ENCODE peak calls at places on chromosome 15, in four cellular contexts. U is prostate gland, B is stomach, V is spleen. Z is an unnamed sample. For H3K36me3, the result is how much of the 10 kb centered on the place peaks cover.

GRCh38 chr15:58066042-58066867 is 744 bp upstream of the ALDH1A2 start:
- DNase-seq in U (peak), B (peak), V (peak), Z (peak)

GRCh38 chr15:82178061-82178460 is 84.5 kb downstream of the EFL1 start:
- DNase-seq in U (no peak), B (no peak), V (no peak), Z (no peak)

GRCh38 chr15:57542505-57542817 is 49.2 kb upstream of the MYZAP start:
- DNase-seq in U (no peak), B (no peak), V (no peak), Z (no peak)

GRCh38 chr15:27589260-27589659 is 509.9 kb downstream of the OCA2 start:
- DNase-seq in U (no peak), B (no peak), V (no peak), Z (no peak)

GRCh38 chr15:40721716-40722115 is 26.7 kb downstream of the RAD51 start:
- DNase-seq in U (no peak), B (no peak), V (no peak), Z (no peak)

GRCh38 chr15:34610388-34610787 is 26.9 kb upstream of the GOLGA8B start:
- DNase-seq in U (no peak), B (no peak), V (no peak), Z (no peak)

GRCh38 chr15:41927516-41927915 is 33.7 kb upstream of the SPTBN5 start:
- DNase-seq in U (no peak), B (no peak), V (no peak), Z (no peak)

GRCh38 chr15:80694624-80695098 is 449 bp upstream of the ABHD17C start:
- DNase-seq in U (no peak), B (no peak), V (peak), Z (peak)

GRCh38 chr15:64527263-64527984 is 67.0 kb downstream of the ZNF609 start:
- DNase-seq in U (no peak), B (no peak), V (no peak), Z (no peak)

GRCh38 chr15:70535071-70535954 is 228.0 kb downstream of the UACA start:
- DNase-seq in U (no peak), B (no peak), V (peak), Z (peak)

GRCh38 chr15:71775857-71776256 is 34.5 kb upstream of the NR2E3 start:
- DNase-seq in U (no peak), B (no peak), V (no peak), Z (no peak)

GRCh38 chr15:64443747-64444621 is 16.4 kb upstream of the ZNF609 start:
- DNase-seq in U (peak), B (no peak), V (no peak), Z (no peak)

GRCh38 chr15:49060710-49061483 is 14.7 kb upstream of the SECISBP2L start:
- DNase-seq in U (no peak), B (no peak), V (no peak), Z (no peak)

GRCh38 chr15:28984421-28985375 is 98.9 kb downstream of the APBA2 start:
- DNase-seq in U (no peak), B (no peak), V (no peak), Z (no peak)

GRCh38 chr15:71639531-71639930 is 170.8 kb upstream of the NR2E3 start:
- DNase-seq in U (no peak), B (no peak), V (no peak), Z (no peak)

GRCh38 chr15:62886431-62887071 is 156.0 kb upstream of the TPM1 start:
- DNase-seq in U (no peak), B (no peak), V (no peak), Z (no peak)

GRCh38 chr15:64110945-64111678 is 15.3 kb downstream of the SNX1 start:
- DNase-seq in U (no peak), B (no peak), V (no peak), Z (no peak)

GRCh38 chr15:87736921-87737389 is 519.6 kb downstream of the NTRK3 start:
- DNase-seq in U (no peak), B (no peak), V (no peak), Z (no peak)

GRCh38 chr15:73942751-73943270 is 16.5 kb downstream of the LOXL1 start:
- DNase-seq in U (no peak), B (no peak), V (peak), Z (no peak)

GRCh38 chr15:74541494-74542191 is 623 bp downstream of the ARID3B start:
- DNase-seq in U (peak), B (peak), V (no peak), Z (peak)

GRCh38 chr15:79985571-79985970 is 14.6 kb upstream of the BCL2A1 start:
- DNase-seq in U (no peak), B (no peak), V (no peak), Z (no peak)

GRCh38 chr15:80501453-80501852 is 97.3 kb downstream of the ARNT2 start:
- DNase-seq in U (no peak), B (no peak), V (no peak), Z (no peak)

GRCh38 chr15:87672309-87672897 is 584.1 kb downstream of the NTRK3 start:
- DNase-seq in U (no peak), B (no peak), V (no peak), Z (no peak)

GRCh38 chr15:62505761-62506160 is 340.7 kb upstream of the C2CD4B start:
- DNase-seq in U (no peak), B (no peak), V (no peak), Z (no peak)

GRCh38 chr15:81256916-81257315 is 60.2 kb downstream of the IL16 start:
- DNase-seq in U (no peak), B (no peak), V (no peak), Z (no peak)

GRCh38 chr15:99103279-99103678 is 1.6 kb upstream of the SYNM start:
- DNase-seq in U (no peak), B (no peak), V (peak), Z (no peak)

GRCh38 chr15:87661481-87661880 is 595.1 kb downstream of the NTRK3 start:
- DNase-seq in U (no peak), B (no peak), V (no peak), Z (no peak)

GRCh38 chr15:34650177-34650576 is 66.7 kb upstream of the GOLGA8B start:
- DNase-seq in U (no peak), B (no peak), V (no peak), Z (no peak)

GRCh38 chr15:65512189-65512588 is 5.3 kb downstream of the DPP8 start:
- DNase-seq in U (no peak), B (no peak), V (no peak), Z (no peak)

GRCh38 chr15:73305331-73306211 is 63.2 kb downstream of the HCN4 start:
- DNase-seq in U (peak), B (no peak), V (no peak), Z (peak)

GRCh38 chr15:78740904-78741274 is 70.4 kb downstream of the ADAMTS7 start:
- DNase-seq in U (no peak), B (peak), V (no peak), Z (no peak)

GRCh38 chr15:85024003-85024402 is 42.3 kb downstream of the PDE8A start:
- DNase-seq in U (no peak), B (no peak), V (no peak), Z (no peak)

GRCh38 chr15:61146643-61147230 is 82.4 kb downstream of the RORA start:
- DNase-seq in U (no peak), B (no peak), V (no peak), Z (no peak)

GRCh38 chr15:56202737-56203136 is 40.9 kb downstream of the RFX7 start:
- DNase-seq in U (no peak), B (no peak), V (no peak), Z (no peak)

GRCh38 chr15:47340576-47340920 is 376.8 kb upstream of the SEMA6D start:
- DNase-seq in U (no peak), B (no peak), V (no peak), Z (no peak)

GRCh38 chr15:27042646-27043045 is 71.7 kb downstream of the GABRG3 start:
- DNase-seq in U (no peak), B (no peak), V (no peak), Z (no peak)

GRCh38 chr15:28913171-28913765 is 27.5 kb downstream of the APBA2 start:
- DNase-seq in U (no peak), B (no peak), V (peak), Z (no peak)

GRCh38 chr15:79171320-79172031 is 80.9 kb upstream of the RASGRF1 start:
- DNase-seq in U (no peak), B (no peak), V (no peak), Z (no peak)

GRCh38 chr15:40796508-40796907 is 10.4 kb upstream of the ZFYVE19 start:
- DNase-seq in U (no peak), B (no peak), V (no peak), Z (no peak)

GRCh38 chr15:90953947-90954711 is 555 bp upstream of the RCCD1 start:
- DNase-seq in U (no peak), B (no peak), V (no peak), Z (no peak)

GRCh38 chr15:90956551-90957104 is 1.9 kb downstream of the RCCD1 start:
- DNase-seq in U (peak), B (peak), V (peak), Z (peak)

GRCh38 chr15:90952901-90953677 is 1.6 kb upstream of the RCCD1 start:
- DNase-seq in U (no peak), B (no peak), V (no peak), Z (no peak)

GRCh38 chr15:90955911-90956310 is 1.2 kb downstream of the RCCD1 start:
- DNase-seq in U (no peak), B (peak), V (no peak), Z (peak)

GRCh38 chr15:90954712-90955671 is at the start of gene RCCD1:
- DNase-seq in U (peak), B (peak), V (peak), Z (peak)
- H3K36me3 ChIP-seq in U (under half), B (under half), V (under half), Z (under half)

GRCh38 chr15:68636256-68636655 is 57.5 kb downstream of the CORO2B start:
- DNase-seq in U (no peak), B (no peak), V (peak), Z (no peak)
- TF ChIP-seq POLR2AphosphoS5 in U (no peak), B (no peak), V (no peak), Z (no peak)

DNA sequence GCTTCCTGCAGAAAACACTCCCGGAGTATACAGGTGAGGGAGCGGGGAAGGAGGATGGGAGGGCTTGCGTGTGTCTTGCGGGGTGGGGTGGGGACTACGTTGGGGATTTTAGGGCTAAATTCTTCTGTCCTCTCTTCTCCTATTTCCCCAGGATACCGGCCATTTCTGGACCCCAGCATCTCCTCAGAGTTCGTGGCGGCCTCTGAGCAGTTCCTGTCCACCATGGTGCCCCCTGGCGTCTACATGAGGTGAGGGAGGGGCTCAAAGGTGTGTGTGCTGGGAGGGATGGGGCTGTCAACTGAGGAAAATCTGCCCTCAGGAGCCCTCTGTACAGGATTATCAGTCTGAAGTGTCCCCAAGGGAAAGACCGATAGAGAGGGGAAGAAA is 6.6 kb downstream of the DUOX1 start:
- DNase-seq in U (no peak), B (no peak), V (peak), Z (no peak)
- TF ChIP-seq CTCF in U (no peak), B (no peak), V (no peak), Z (no peak)

GRCh38 chr15:43190178-43190577 is 5.0 kb downstream of the CCNDBP1 start:
- DNase-seq in U (peak), B (peak), V (no peak), Z (no peak)
- H3K36me3 ChIP-seq in U (under half), B (half or more), V (half or more), Z (under half)

GRCh38 chr15:76994971-76995945 is at the start of gene PSTPIP1:
- DNase-seq in U (no peak), B (peak), V (peak), Z (peak)
- TF ChIP-seq POLR2AphosphoS5 in U (no peak), B (no peak), V (peak), Z (peak)

GRCh38 chr15:92683511-92683834 is 27.9 kb upstream of the FAM174B start:
- DNase-seq in U (peak), B (peak), V (no peak), Z (peak)
- TF ChIP-seq CTCF in U (peak), B (peak), V (no peak), Z (peak)

DNA sequence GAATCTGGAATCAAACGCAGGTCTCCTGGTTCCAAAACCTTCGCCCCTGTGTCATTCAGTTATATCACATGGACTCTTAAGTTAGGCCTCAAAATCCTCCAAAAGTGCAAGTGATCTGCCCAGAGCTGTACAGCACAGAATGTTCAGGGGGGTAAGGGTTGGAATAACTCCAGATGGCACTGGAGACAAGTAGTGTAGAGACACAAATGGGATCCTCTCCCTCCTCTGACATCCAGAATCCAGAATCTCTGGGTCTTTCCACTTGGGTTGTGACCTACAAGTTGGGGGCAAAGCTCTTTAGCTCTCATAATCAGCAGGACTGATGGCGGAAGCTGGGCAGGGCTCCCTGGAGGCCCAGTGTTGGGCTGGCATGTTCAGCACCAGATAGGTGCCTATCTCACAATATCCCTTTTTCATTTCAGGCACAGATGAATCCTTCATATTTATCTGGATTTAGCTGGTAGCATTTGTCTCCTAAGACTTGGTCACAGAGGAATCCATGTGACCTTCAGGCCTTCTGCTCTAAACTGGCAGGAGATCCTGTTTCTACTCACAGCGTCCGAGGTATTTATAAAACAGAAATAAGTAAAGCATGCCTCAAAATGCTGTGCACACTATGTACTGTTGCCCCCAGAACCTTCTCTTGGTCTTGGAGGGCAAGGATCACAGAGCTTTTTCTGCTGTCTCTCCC is 15.4 kb downstream of the ABHD2 start:
- DNase-seq in U (no peak), B (no peak), V (no peak), Z (no peak)
- H3K36me3 ChIP-seq in U (under half), B (under half), V (under half), Z (under half)

GRCh38 chr15:68205558-68205944 is 419 bp upstream of the CALML4 start:
- DNase-seq in U (no peak), B (no peak), V (no peak), Z (no peak)

GRCh38 chr15:68204361-68204760 is 771 bp downstream of the CALML4 start:
- DNase-seq in U (no peak), B (peak), V (no peak), Z (no peak)

GRCh38 chr15:68204776-68205557 is at the start of gene CALML4:
- DNase-seq in U (peak), B (peak), V (no peak), Z (peak)

GRCh38 chr15:68203486-68203885 is 1.6 kb downstream of the CALML4 start:
- DNase-seq in U (no peak), B (peak), V (no peak), Z (no peak)

DNA sequence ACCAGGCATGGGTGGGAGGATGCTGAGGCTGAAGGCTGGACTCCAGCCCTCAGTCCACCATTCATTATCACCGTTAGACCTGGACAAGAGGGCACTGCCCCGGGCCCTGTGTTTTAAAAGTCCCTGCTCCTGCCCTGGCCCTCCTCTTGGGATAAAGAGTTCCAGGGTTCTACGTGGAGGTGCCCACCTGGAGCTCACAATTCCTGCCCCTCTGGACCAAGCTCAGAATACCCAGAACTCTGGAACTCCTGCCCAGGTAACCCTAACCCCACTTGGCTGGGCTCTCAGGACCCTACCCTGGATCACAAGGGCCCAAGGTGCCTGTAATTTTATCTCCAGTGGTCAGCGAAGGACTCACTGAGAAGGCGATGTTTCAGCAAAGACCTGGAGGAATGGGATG is 1.2 kb downstream of the CALML4 start:
- DNase-seq in U (no peak), B (peak), V (no peak), Z (no peak)
- TF ChIP-seq POLR2AphosphoS5 in U (no peak), B (no peak), V (no peak), Z (no peak)

DNA sequence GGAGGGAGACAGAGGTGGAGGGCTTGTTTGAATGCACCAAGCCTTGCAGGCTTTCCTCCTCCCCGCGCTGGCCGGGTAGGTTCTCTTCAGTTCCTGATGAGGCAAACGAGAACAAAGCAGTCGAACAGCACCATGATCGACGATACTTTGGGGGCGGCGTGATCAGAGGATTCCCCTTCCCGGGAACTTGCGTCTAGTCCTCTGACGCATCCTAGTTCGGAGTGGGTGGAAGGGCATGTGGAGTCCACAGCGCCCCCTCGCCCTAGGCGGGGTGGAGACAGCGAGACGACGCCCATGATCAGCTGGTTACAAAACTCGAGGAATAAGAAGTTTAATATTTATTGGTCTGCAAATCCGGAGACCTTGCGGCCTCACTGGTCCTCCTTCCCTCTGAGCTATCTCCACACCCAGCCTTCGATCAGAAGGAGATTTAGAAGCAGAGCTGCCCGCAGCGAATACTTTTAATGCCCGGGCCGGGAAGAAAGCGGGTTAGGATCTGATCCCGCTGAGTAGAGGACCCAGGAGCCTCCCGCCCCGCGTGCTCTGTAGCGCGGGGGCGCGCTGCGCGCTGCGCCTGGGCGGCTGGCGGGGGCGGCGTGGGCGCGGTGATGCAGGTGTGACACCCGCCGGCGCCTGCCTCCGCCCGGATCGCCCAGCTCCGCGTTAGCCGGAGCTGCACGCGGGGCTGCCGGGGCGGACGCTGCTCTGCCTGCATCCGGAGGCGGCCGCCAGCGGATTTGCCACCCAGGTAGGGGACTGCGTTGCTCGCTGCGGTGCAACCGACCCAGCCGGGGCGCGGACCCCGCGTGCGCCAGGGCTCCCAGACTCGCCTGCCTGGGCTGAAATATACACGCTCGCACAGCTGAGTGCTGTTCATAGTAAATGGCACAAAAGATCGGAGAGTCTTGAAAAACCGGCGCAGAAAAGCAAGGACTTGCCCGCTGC is at the start of gene SV2B:
- DNase-seq in U (no peak), B (peak), V (peak), Z (no peak)
- TF ChIP-seq CTCF in U (no peak), B (no peak), V (no peak), Z (no peak)

Z was measured in transverse colon.